ENCODE peak calls at places on chromosomes 11 and 22, in ten cellular contexts. O is adipocyte, U is neuronal stem cell, T is kidney, L is K562, K is mammary epithelial cell, A is neural progenitor cell, G is DND-41, S is fibroblast of lung, Q is PC-3. P is an unnamed sample. For H3K9me3 and H3K4me1, the result is how much of the 10 kb centered on the place peaks cover.

GRCh38 chr22:39277135-39277607 is 32.4 kb upstream of the PDGFB start:
- DNase-seq in O (peak), U (no peak), T (no peak), L (no peak), K (peak), A (no peak), G (no peak), S (peak), Q (peak), P (no peak)

GRCh38 chr22:29647954-29648737 is 44.7 kb downstream of the NF2 start:
- DNase-seq in O (no peak), U (no peak), T (no peak), L (no peak), K (no peak), A (no peak), G (no peak), S (no peak), Q (no peak), P (no peak)

GRCh38 chr11:70897429-70897828 is 354.9 kb downstream of the SHANK2 start:
- DNase-seq in O (no peak), U (no peak), T (no peak), L (no peak), K (no peak), A (no peak), G (no peak), S (no peak), Q (no peak), P (no peak)

GRCh38 chr22:17952273-17952801 is 72.0 kb downstream of the MICAL3 start:
- DNase-seq in O (no peak), U (no peak), T (no peak), L (no peak), K (no peak), A (no peak), G (no peak), S (no peak), Q (peak), P (no peak)

GRCh38 chr11:111631666-111632039 is 29.4 kb downstream of the SIK2 start:
- DNase-seq in O (peak), U (no peak), T (no peak), L (no peak), K (peak), A (no peak), G (no peak), S (peak), Q (peak), P (no peak)

GRCh38 chr22:19802001-19802880 is 41.7 kb downstream of the TBX1 start:
- DNase-seq in O (no peak), U (no peak), T (peak), L (no peak), K (no peak), A (no peak), G (no peak), S (no peak), Q (no peak), P (no peak)

GRCh38 chr11:2940930-2941821 is 12.0 kb upstream of the PHLDA2 start:
- DNase-seq in O (no peak), U (no peak), T (peak), L (no peak), K (peak), A (no peak), G (no peak), S (no peak), Q (peak), P (peak)

GRCh38 chr22:38614331-38615122 is 41.7 kb downstream of the FAM227A start:
- DNase-seq in O (no peak), U (no peak), T (no peak), L (no peak), K (no peak), A (no peak), G (no peak), S (peak), Q (no peak), P (no peak)

GRCh38 chr22:20464096-20464614 is 26.5 kb upstream of the SCARF2 start:
- DNase-seq in O (no peak), U (no peak), T (peak), L (no peak), K (no peak), A (no peak), G (no peak), S (no peak), Q (no peak), P (no peak)

GRCh38 chr22:24994070-24994763 is 41.7 kb downstream of the KIAA1671 start:
- DNase-seq in O (no peak), U (no peak), T (no peak), L (no peak), K (peak), A (peak), G (no peak), S (peak), Q (peak), P (peak)

GRCh38 chr11:34624069-34624468 is 3.2 kb downstream of the EHF start:
- DNase-seq in O (no peak), U (no peak), T (no peak), L (no peak), K (no peak), A (no peak), G (no peak), S (no peak), Q (no peak), P (no peak)

GRCh38 chr11:34620820-34621792 is at the start of gene EHF:
- DNase-seq in O (no peak), U (no peak), T (no peak), L (no peak), K (peak), A (no peak), G (no peak), S (no peak), Q (peak), P (no peak)

GRCh38 chr11:34620202-34620601 is 691 bp upstream of the EHF start:
- DNase-seq in O (no peak), U (no peak), T (no peak), L (no peak), K (no peak), A (no peak), G (no peak), S (no peak), Q (no peak), P (no peak)

GRCh38 chr11:34623463-34623862 is 2.6 kb downstream of the EHF start:
- DNase-seq in O (no peak), U (no peak), T (no peak), L (no peak), K (no peak), A (no peak), G (no peak), S (no peak), Q (no peak), P (no peak)

GRCh38 chr11:34621876-34622275 is 983 bp downstream of the EHF start:
- DNase-seq in O (no peak), U (no peak), T (no peak), L (no peak), K (peak), A (no peak), G (no peak), S (peak), Q (peak), P (no peak)
- H3K9ac ChIP-seq in O (no peak), U (no peak), T (peak), L (no peak), K (peak), A (no peak), G (no peak), S (no peak), Q (peak), P (no peak)

GRCh38 chr11:38990139-38990538 is 2392.1 kb upstream of the RAG2 start:
- DNase-seq in O (no peak), U (no peak), T (no peak), L (no peak), K (peak), A (no peak), G (no peak), S (no peak), Q (peak), P (no peak)
- H3K9me3 ChIP-seq in O (under half), U (under half), T (under half), L (under half), K (under half), A (under half), G (under half), S (under half), Q (under half), P (under half)

DNA sequence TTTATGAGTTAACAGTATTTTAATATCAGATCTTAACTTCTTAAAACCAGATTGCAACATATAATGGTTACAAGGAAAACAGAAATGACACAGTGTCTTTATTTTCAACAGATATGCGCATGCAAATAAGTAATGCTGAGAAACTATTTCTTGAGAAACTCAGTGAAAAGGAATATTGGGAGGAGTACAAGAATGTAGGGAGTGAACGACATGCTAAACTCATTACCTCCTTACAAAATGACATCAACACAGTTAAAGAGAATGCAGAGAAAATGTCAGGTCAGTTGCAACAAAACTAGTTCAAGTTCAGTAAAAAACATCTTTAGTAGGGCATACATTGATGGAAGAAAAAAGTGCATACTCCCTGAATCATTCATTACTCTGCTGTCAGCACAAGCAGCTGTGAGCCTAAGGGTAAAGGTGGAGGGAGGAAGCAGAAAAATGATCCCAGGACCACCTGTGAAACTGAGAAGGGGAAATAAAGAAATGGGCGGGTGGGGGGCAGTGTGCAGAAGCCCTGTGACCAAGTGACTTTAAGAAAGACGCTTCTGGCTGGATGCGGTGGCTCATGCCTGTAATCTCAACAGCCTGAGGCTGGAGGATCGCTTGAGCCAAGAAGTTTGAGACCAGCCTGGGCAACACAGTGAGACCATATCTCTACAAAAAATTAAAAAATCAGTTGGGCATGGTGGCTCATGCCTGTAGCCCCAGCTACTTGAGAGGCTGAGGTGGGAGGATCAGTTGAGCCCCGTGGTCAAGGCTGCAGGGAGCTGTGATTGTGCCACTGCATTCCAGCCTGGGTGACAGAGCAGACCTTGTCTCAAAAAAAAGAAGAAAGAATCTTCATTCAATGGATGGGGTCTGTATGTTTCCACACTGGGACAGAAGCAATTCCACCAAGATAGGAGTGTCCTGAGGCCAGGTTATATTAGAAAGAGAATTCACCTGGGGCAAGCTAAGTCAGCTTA is 31.2 kb downstream of the CCDC83 start:
- DNase-seq in O (peak), U (no peak), T (no peak), L (no peak), K (no peak), A (no peak), G (no peak), S (peak), Q (no peak), P (no peak)
- H3K4me1 ChIP-seq in O (under half), U (under half), T (under half), L (under half), K (under half), A (under half), G (under half), S (under half), Q (under half), P (under half)

GRCh38 chr22:23536821-23537345 is 43.2 kb downstream of the IGLL1 start:
- DNase-seq in O (no peak), U (no peak), T (no peak), L (no peak), K (no peak), A (no peak), G (no peak), S (no peak), Q (no peak), P (peak)

GRCh38 chr22:23533328-23533762 is 46.7 kb downstream of the IGLL1 start:
- DNase-seq in O (peak), U (peak), T (peak), L (peak), K (peak), A (peak), G (peak), S (peak), Q (no peak), P (peak)

GRCh38 chr22:23534201-23534850 is 45.8 kb downstream of the IGLL1 start:
- DNase-seq in O (no peak), U (no peak), T (peak), L (no peak), K (no peak), A (no peak), G (no peak), S (no peak), Q (no peak), P (no peak)

GRCh38 chr22:23533771-23534191 is 46.3 kb downstream of the IGLL1 start:
- DNase-seq in O (no peak), U (no peak), T (peak), L (peak), K (no peak), A (no peak), G (no peak), S (no peak), Q (no peak), P (peak)

DNA sequence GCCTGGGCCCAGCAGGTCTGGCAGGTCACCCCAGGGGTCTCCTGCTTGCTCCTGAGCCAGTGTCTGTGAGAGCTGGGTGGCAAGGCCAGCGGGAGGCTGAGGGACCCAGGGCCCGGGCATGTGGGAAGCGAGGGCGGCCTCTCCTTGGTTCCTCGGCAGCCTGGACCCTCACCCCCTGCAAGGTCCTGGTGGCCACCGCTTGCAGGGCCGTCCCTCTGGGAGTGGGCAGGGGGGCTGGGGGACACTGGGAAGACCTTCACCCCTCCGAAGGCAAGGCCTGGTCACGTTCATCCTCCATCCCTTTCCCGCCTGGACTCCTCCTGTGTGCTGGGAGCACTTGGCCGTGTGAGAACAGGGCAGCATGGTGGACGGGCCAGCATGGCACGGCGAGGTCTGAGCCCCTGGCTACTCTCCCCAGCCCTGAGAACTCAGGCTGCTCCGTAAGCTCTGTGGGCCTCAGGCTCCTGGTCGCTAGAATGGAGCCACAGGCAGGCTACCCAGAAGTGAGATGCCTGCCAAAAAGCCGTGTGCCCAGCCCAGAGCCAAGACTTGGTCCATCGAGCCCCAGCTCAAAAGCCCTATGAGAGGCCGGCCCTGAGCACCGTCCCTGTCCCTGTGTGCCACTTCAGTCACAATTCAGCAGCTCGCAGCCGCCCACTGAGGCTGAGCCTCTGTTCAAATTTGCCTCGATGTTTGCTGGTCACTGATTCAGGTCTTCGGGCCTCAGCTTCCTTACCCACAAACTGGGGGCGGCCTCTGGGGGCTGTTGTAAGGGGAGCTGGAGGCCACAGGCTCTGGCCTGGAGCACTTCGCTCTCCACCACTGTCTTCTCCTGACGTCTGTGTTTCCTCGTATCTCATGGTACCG is 45.0 kb downstream of the IGLL1 start:
- DNase-seq in O (no peak), U (no peak), T (peak), L (no peak), K (no peak), A (no peak), G (no peak), S (no peak), Q (no peak), P (peak)
- H3K9ac ChIP-seq in O (no peak), U (no peak), T (no peak), L (no peak), K (no peak), A (no peak), G (peak), S (no peak), Q (no peak), P (no peak)

DNA sequence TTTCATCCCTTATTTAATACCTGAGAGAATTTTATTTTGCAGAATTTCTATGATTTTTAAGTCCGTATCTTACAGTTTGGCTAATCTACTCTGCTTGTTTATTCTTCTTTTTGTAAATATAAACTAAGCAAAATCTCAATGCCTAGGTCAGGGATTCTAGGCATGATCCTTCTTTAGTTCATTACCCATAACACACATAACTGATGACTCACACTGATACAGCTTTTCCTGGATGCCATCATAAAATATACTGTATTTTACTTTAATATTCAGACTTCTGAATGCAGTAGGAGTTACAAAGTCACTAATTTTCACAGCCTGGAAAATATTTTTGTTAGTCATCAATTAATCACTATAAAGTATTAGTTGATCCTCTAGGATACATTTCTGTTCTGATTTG is 898.2 kb upstream of the RAG2 start:
- DNase-seq in O (no peak), U (no peak), T (no peak), L (no peak), K (no peak), A (no peak), G (no peak), S (no peak), Q (peak), P (no peak)
- H3K9me3 ChIP-seq in O (under half), U (under half), T (under half), L (under half), K (under half), A (under half), G (under half), S (under half), Q (under half), P (under half)

GRCh38 chr11:118437046-118437735 is 899 bp downstream of the KMT2A start:
- DNase-seq in O (peak), U (peak), T (peak), L (peak), K (peak), A (peak), G (peak), S (peak), Q (peak), P (peak)

GRCh38 chr11:118435233-118435892 is 929 bp upstream of the KMT2A start:
- DNase-seq in O (peak), U (peak), T (peak), L (peak), K (no peak), A (peak), G (peak), S (peak), Q (peak), P (peak)

GRCh38 chr11:118434553-118435232 is 1.6 kb upstream of the KMT2A start:
- DNase-seq in O (peak), U (peak), T (peak), L (no peak), K (peak), A (peak), G (peak), S (peak), Q (peak), P (peak)

GRCh38 chr11:118436639-118437045 is 350 bp downstream of the KMT2A start:
- DNase-seq in O (no peak), U (peak), T (peak), L (no peak), K (no peak), A (no peak), G (no peak), S (peak), Q (peak), P (peak)

DNA sequence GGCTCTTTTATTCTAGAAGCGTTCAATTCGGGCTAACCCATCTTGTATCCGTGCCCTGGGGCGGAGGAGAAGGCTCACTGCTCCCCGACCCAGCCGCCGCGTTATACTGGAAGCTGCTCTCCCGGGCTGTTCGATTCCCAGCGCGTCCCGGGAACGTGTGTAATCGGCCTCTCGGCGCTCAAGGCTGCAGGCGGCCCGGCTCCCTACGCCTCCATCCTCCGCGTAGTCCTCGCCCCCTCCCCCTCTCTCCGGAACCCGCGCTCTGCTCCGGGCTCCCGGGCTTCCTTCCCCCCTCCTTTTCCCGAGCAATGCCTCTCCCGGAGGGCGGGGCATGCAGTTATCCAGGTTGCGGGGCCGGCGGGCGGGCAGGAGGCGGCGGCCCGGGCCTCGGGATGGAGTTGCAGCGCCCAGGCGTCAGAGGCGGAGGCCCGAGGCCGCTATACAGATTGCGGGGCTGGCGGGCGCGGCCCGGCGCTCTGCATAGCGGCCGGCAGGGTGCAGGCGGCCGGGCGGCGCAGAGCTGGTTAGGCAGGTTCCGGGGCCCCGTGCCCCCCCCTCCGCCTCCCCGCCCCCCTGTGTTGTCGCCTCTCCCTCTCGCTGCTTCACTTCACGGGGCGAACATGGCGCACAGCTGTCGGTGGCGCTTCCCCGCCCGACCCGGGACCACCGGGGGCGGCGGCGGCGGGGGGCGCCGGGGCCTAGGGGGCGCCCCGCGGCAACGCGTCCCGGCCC is at the start of gene KMT2A:
- DNase-seq in O (peak), U (peak), T (peak), L (peak), K (peak), A (peak), G (peak), S (peak), Q (peak), P (peak)
- H3K4me1 ChIP-seq in O (under half), U (under half), T (under half), L (under half), K (under half), A (under half), G (half or more), S (under half), Q (under half), P (under half)

DNA sequence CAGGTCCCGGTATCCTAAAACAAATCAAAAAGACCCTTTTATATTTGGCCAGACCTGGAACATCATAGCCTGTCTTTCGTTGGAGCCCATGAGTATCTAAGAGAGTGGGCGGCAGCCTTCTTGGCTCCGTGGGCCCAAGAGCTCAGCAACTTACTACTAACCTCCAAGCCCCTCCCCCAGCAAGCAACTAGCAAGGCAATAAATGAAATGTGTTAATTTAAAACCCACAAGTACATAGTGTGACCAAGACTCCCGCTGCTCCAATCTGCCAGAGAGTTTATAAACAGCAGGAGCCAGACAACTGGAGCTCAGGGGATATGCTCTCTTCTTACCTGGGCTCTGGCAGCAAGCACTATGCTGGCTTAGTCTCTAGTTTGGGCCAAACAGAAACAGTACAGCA is 40.8 kb upstream of the CYP2D6 start:
- DNase-seq in O (no peak), U (no peak), T (no peak), L (no peak), K (no peak), A (no peak), G (no peak), S (no peak), Q (no peak), P (peak)
- H3K9ac ChIP-seq in O (no peak), U (no peak), T (no peak), L (no peak), K (no peak), A (no peak), G (no peak), S (no peak), Q (no peak), P (no peak)